ENCODE peak calls at places on chromosomes 4 and X, in nine cellular contexts. One of them, this sample, is unnamed.

GRCh38 chrX:20063716-20064351 is 52.9 kb downstream of the MAP7D2 start:
- DNase-seq in HEK293T: peak; percentile 23
- DNase-seq in ovary: no peak
- DNase-seq in NCI-H748 treated with DMSO at 0.1 percent for 48 hours: no peak
- DNase-seq in neural crest cell: no peak
- DNase-seq in stimulated activated CD8-positive, alpha-beta memory T cell treated with anti-CD3 and anti-CD28 coated beads, Interleukin-15, amount 100 ng/mL, for 1 hour: no peak
- DNase-seq in LHCN-M2: no peak
- DNase-seq in NCI-H2171 treated with DMSO at 0.1 percent for 48 hours: no peak
- DNase-seq in T-helper 17 cell: no peak
- DNase-seq in this sample: no peak

GRCh38 chr4:47837582-47838294 is at the start of gene CORIN:
- DNase-seq in HEK293T: peak; percentile 6
- DNase-seq in ovary: no peak
- DNase-seq in NCI-H748 treated with DMSO at 0.1 percent for 48 hours: no peak
- DNase-seq in neural crest cell: no peak
- DNase-seq in stimulated activated CD8-positive, alpha-beta memory T cell treated with anti-CD3 and anti-CD28 coated beads, Interleukin-15, amount 100 ng/mL, for 1 hour: no peak
- DNase-seq in LHCN-M2: no peak
- DNase-seq in NCI-H2171 treated with DMSO at 0.1 percent for 48 hours: no peak
- DNase-seq in T-helper 17 cell: peak; percentile 13
- DNase-seq in this sample: no peak

GRCh38 chr4:82588871-82589270 is 27.1 kb upstream of the TMEM150C start:
- DNase-seq in HEK293T: no peak
- DNase-seq in ovary: no peak
- DNase-seq in NCI-H748 treated with DMSO at 0.1 percent for 48 hours: no peak
- DNase-seq in neural crest cell: no peak
- DNase-seq in stimulated activated CD8-positive, alpha-beta memory T cell treated with anti-CD3 and anti-CD28 coated beads, Interleukin-15, amount 100 ng/mL, for 1 hour: no peak
- DNase-seq in LHCN-M2: no peak
- DNase-seq in NCI-H2171 treated with DMSO at 0.1 percent for 48 hours: no peak
- DNase-seq in T-helper 17 cell: no peak
- DNase-seq in this sample: no peak

GRCh38 chr4:27861381-27861787 is 1000.7 kb downstream of the STIM2 start:
- DNase-seq in HEK293T: peak; percentile 4
- DNase-seq in ovary: no peak
- DNase-seq in NCI-H748 treated with DMSO at 0.1 percent for 48 hours: no peak
- DNase-seq in neural crest cell: peak; percentile 12
- DNase-seq in stimulated activated CD8-positive, alpha-beta memory T cell treated with anti-CD3 and anti-CD28 coated beads, Interleukin-15, amount 100 ng/mL, for 1 hour: no peak
- DNase-seq in LHCN-M2: peak; percentile 63
- DNase-seq in NCI-H2171 treated with DMSO at 0.1 percent for 48 hours: peak; percentile 0
- DNase-seq in T-helper 17 cell: no peak
- DNase-seq in this sample: no peak

GRCh38 chrX:68440940-68441339 is 7.6 kb upstream of the OPHN1 start:
- DNase-seq in HEK293T: peak; percentile 43
- DNase-seq in ovary: peak; percentile 77
- DNase-seq in NCI-H748 treated with DMSO at 0.1 percent for 48 hours: no peak
- DNase-seq in neural crest cell: no peak
- DNase-seq in stimulated activated CD8-positive, alpha-beta memory T cell treated with anti-CD3 and anti-CD28 coated beads, Interleukin-15, amount 100 ng/mL, for 1 hour: no peak
- DNase-seq in LHCN-M2: peak; percentile 60
- DNase-seq in NCI-H2171 treated with DMSO at 0.1 percent for 48 hours: peak; percentile 54
- DNase-seq in T-helper 17 cell: no peak
- DNase-seq in this sample: peak; percentile 77

GRCh38 chrX:143165778-143166177 is 140.1 kb downstream of the SPANXN4 start:
- DNase-seq in HEK293T: no peak
- DNase-seq in ovary: no peak
- DNase-seq in NCI-H748 treated with DMSO at 0.1 percent for 48 hours: no peak
- DNase-seq in neural crest cell: no peak
- DNase-seq in stimulated activated CD8-positive, alpha-beta memory T cell treated with anti-CD3 and anti-CD28 coated beads, Interleukin-15, amount 100 ng/mL, for 1 hour: no peak
- DNase-seq in LHCN-M2: no peak
- DNase-seq in NCI-H2171 treated with DMSO at 0.1 percent for 48 hours: no peak
- DNase-seq in T-helper 17 cell: no peak
- DNase-seq in this sample: no peak

GRCh38 chr4:162640152-162640551 is 476.4 kb upstream of the FSTL5 start:
- DNase-seq in HEK293T: no peak
- DNase-seq in ovary: no peak
- DNase-seq in NCI-H748 treated with DMSO at 0.1 percent for 48 hours: no peak
- DNase-seq in neural crest cell: no peak
- DNase-seq in stimulated activated CD8-positive, alpha-beta memory T cell treated with anti-CD3 and anti-CD28 coated beads, Interleukin-15, amount 100 ng/mL, for 1 hour: no peak
- DNase-seq in LHCN-M2: no peak
- DNase-seq in NCI-H2171 treated with DMSO at 0.1 percent for 48 hours: no peak
- DNase-seq in T-helper 17 cell: no peak
- DNase-seq in this sample: no peak

GRCh38 chr4:118351851-118352827 is 664 bp downstream of the PRSS12 start:
- DNase-seq in HEK293T: peak; percentile 37
- DNase-seq in ovary: no peak
- DNase-seq in NCI-H748 treated with DMSO at 0.1 percent for 48 hours: peak; percentile 27
- DNase-seq in neural crest cell: peak; percentile 24
- DNase-seq in stimulated activated CD8-positive, alpha-beta memory T cell treated with anti-CD3 and anti-CD28 coated beads, Interleukin-15, amount 100 ng/mL, for 1 hour: no peak
- DNase-seq in LHCN-M2: no peak
- DNase-seq in NCI-H2171 treated with DMSO at 0.1 percent for 48 hours: no peak
- DNase-seq in T-helper 17 cell: no peak
- DNase-seq in this sample: no peak

GRCh38 chr4:114926508-114926907 is 186.9 kb downstream of the NDST4 start:
- DNase-seq in HEK293T: no peak
- DNase-seq in ovary: no peak
- DNase-seq in NCI-H748 treated with DMSO at 0.1 percent for 48 hours: no peak
- DNase-seq in neural crest cell: no peak
- DNase-seq in stimulated activated CD8-positive, alpha-beta memory T cell treated with anti-CD3 and anti-CD28 coated beads, Interleukin-15, amount 100 ng/mL, for 1 hour: no peak
- DNase-seq in LHCN-M2: no peak
- DNase-seq in NCI-H2171 treated with DMSO at 0.1 percent for 48 hours: no peak
- DNase-seq in T-helper 17 cell: no peak
- DNase-seq in this sample: no peak

GRCh38 chr4:170001688-170002267 is 24.4 kb downstream of the MFAP3L start:
- DNase-seq in HEK293T: no peak
- DNase-seq in ovary: no peak
- DNase-seq in NCI-H748 treated with DMSO at 0.1 percent for 48 hours: no peak
- DNase-seq in neural crest cell: no peak
- DNase-seq in stimulated activated CD8-positive, alpha-beta memory T cell treated with anti-CD3 and anti-CD28 coated beads, Interleukin-15, amount 100 ng/mL, for 1 hour: no peak
- DNase-seq in LHCN-M2: no peak
- DNase-seq in NCI-H2171 treated with DMSO at 0.1 percent for 48 hours: no peak
- DNase-seq in T-helper 17 cell: no peak
- DNase-seq in this sample: no peak

GRCh38 chr4:76017056-76017686 is 6.1 kb downstream of the CXCL10 start:
- DNase-seq in HEK293T: no peak
- DNase-seq in ovary: no peak
- DNase-seq in NCI-H748 treated with DMSO at 0.1 percent for 48 hours: no peak
- DNase-seq in neural crest cell: no peak
- DNase-seq in stimulated activated CD8-positive, alpha-beta memory T cell treated with anti-CD3 and anti-CD28 coated beads, Interleukin-15, amount 100 ng/mL, for 1 hour: no peak
- DNase-seq in LHCN-M2: no peak
- DNase-seq in NCI-H2171 treated with DMSO at 0.1 percent for 48 hours: no peak
- DNase-seq in T-helper 17 cell: no peak
- DNase-seq in this sample: no peak

GRCh38 chrX:1401611-1402430 is 9.9 kb upstream of the SLC25A6 start:
- DNase-seq in HEK293T: no peak
- DNase-seq in ovary: no peak
- DNase-seq in NCI-H748 treated with DMSO at 0.1 percent for 48 hours: no peak
- DNase-seq in neural crest cell: no peak
- DNase-seq in stimulated activated CD8-positive, alpha-beta memory T cell treated with anti-CD3 and anti-CD28 coated beads, Interleukin-15, amount 100 ng/mL, for 1 hour: no peak
- DNase-seq in LHCN-M2: no peak
- DNase-seq in NCI-H2171 treated with DMSO at 0.1 percent for 48 hours: no peak
- DNase-seq in T-helper 17 cell: no peak
- DNase-seq in this sample: peak; percentile 58

GRCh38 chr4:115334736-115335411 is 221.5 kb upstream of the NDST4 start:
- DNase-seq in HEK293T: no peak
- DNase-seq in ovary: no peak
- DNase-seq in NCI-H748 treated with DMSO at 0.1 percent for 48 hours: no peak
- DNase-seq in neural crest cell: no peak
- DNase-seq in stimulated activated CD8-positive, alpha-beta memory T cell treated with anti-CD3 and anti-CD28 coated beads, Interleukin-15, amount 100 ng/mL, for 1 hour: no peak
- DNase-seq in LHCN-M2: no peak
- DNase-seq in NCI-H2171 treated with DMSO at 0.1 percent for 48 hours: no peak
- DNase-seq in T-helper 17 cell: no peak
- DNase-seq in this sample: no peak

GRCh38 chr4:38788327-38788726 is 5.5 kb upstream of the TLR10 start:
- DNase-seq in HEK293T: no peak
- DNase-seq in ovary: no peak
- DNase-seq in NCI-H748 treated with DMSO at 0.1 percent for 48 hours: no peak
- DNase-seq in neural crest cell: no peak
- DNase-seq in stimulated activated CD8-positive, alpha-beta memory T cell treated with anti-CD3 and anti-CD28 coated beads, Interleukin-15, amount 100 ng/mL, for 1 hour: no peak
- DNase-seq in LHCN-M2: no peak
- DNase-seq in NCI-H2171 treated with DMSO at 0.1 percent for 48 hours: no peak
- DNase-seq in T-helper 17 cell: no peak
- DNase-seq in this sample: no peak

GRCh38 chrX:39856472-39857121 is 241.2 kb downstream of the BCOR start:
- DNase-seq in HEK293T: no peak
- DNase-seq in ovary: no peak
- DNase-seq in NCI-H748 treated with DMSO at 0.1 percent for 48 hours: no peak
- DNase-seq in neural crest cell: no peak
- DNase-seq in stimulated activated CD8-positive, alpha-beta memory T cell treated with anti-CD3 and anti-CD28 coated beads, Interleukin-15, amount 100 ng/mL, for 1 hour: no peak
- DNase-seq in LHCN-M2: no peak
- DNase-seq in NCI-H2171 treated with DMSO at 0.1 percent for 48 hours: no peak
- DNase-seq in T-helper 17 cell: no peak
- DNase-seq in this sample: no peak

GRCh38 chrX:136694491-136695087 is 46.6 kb downstream of the CD40LG start:
- DNase-seq in HEK293T: peak; percentile 65
- DNase-seq in ovary: no peak
- DNase-seq in NCI-H748 treated with DMSO at 0.1 percent for 48 hours: peak; percentile 20
- DNase-seq in neural crest cell: no peak
- DNase-seq in stimulated activated CD8-positive, alpha-beta memory T cell treated with anti-CD3 and anti-CD28 coated beads, Interleukin-15, amount 100 ng/mL, for 1 hour: no peak
- DNase-seq in LHCN-M2: peak; percentile 42
- DNase-seq in NCI-H2171 treated with DMSO at 0.1 percent for 48 hours: peak; percentile 39
- DNase-seq in T-helper 17 cell: peak; percentile 12
- DNase-seq in this sample: no peak

This sample was measured in tibial artery.